ENCODE peak calls at places on chromosomes 4 and X, in six cellular contexts. G, T, P, Z, O and C are unnamed samples. For H3K36me3 and H3K4me1, the result is how much of the 10 kb centered on the place peaks cover.

GRCh38 chrX:39773923-39774803 is 323.6 kb downstream of the BCOR start:
- DNase-seq in P (no peak), T (no peak), G (no peak), Z (no peak), O (no peak), C (no peak)

GRCh38 chr4:173642509-173642908 is 112.5 kb upstream of the HAND2 start:
- DNase-seq in G (no peak), P (no peak), T (no peak), Z (no peak), O (no peak), C (no peak)

GRCh38 chr4:174578366-174578765 is 56.1 kb upstream of the HPGD start:
- DNase-seq in P (no peak), G (no peak), T (no peak), Z (no peak), O (peak), C (no peak)

GRCh38 chrX:41027388-41027787 is 57.9 kb upstream of the USP9X start:
- DNase-seq in P (no peak), G (no peak), Z (no peak), O (peak), T (no peak), C (no peak)

GRCh38 chrX:106170318-106170717 is 2.2 kb downstream of the PWWP3B start:
- DNase-seq in P (no peak), G (peak), Z (no peak), O (peak), T (no peak), C (no peak)

GRCh38 chrX:17773221-17773876 is 36.1 kb downstream of the SCML1 start:
- DNase-seq in O (no peak), P (no peak), G (no peak), Z (no peak), T (no peak), C (no peak)

GRCh38 chr4:56684320-56684719 is 3.2 kb upstream of the HOPX start:
- DNase-seq in G (no peak), P (no peak), Z (no peak), T (no peak), O (peak), C (no peak)

GRCh38 chr4:169307581-169307980 is 36.8 kb upstream of the SH3RF1 start:
- DNase-seq in T (no peak), G (no peak), O (no peak), Z (no peak), P (no peak), C (no peak)

GRCh38 chrX:154360155-154360713 is 14.2 kb downstream of the FLNA start:
- DNase-seq in T (no peak), O (no peak), P (no peak), G (no peak), Z (no peak), C (no peak)
- H3K36me3 ChIP-seq in T (under half), O (under half), P (half or more), G (under half), Z (half or more), C (under half)

GRCh38 chr4:184350964-184351363 is 123.4 kb downstream of the IRF2 start:
- DNase-seq in G (no peak), O (no peak), T (no peak), Z (no peak), P (no peak), C (no peak)
- H3K4me1 ChIP-seq in G (under half), O (under half), T (under half), Z (half or more), P (under half), C (under half)

GRCh38 chr4:145389566-145389965 is 92.1 kb upstream of the SMAD1 start:
- DNase-seq in T (no peak), P (no peak), G (no peak), O (no peak), Z (no peak), C (no peak)
- H3K36me3 ChIP-seq in T (under half), P (under half), G (under half), O (under half), Z (under half), C (under half)

DNA sequence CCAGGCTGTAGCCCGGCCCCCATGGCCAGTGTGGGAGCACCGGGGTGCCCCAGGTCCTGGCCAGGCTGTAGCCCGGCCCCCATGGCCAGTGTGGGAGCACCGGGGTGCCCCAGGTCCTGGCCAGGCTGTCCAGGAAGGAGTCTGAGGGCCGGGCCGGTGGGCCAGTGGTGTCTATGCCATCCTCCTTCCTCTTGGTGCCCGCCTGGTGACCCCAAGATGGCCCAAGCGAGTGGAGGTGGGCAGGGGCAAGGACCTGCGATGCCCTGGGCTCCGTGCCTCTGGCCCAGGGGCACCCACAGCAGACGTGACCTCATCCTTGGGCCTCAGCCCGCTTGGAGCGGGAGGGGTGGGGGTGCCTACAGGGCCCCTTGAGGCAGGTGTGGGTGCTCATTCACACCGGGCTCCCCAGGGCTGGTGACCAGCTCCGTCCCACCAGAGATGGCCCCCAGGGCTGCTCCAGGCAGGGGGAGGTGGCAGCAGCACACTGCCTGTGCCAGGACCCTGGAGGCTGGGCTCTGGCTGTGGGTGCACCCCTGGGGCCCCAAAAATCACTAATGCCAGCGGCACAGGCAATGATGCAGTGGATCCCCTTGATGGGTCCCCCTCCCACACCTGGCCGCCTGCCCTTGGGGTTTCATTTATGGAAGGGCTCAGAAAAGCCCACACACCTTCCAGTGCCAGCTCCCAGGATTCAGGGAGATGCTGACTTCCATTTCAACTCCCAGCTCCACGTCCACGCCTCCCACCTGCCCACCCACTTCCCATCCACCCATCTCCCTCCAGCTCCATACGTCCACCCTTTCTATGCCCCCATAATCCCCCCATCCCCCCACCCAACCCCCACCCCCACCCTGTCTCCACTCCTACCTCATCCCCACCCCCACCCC is 35.8 kb downstream of the TACC3 start:
- DNase-seq in G (no peak), Z (no peak), T (no peak), P (no peak), O (no peak), C (no peak)
- H3K4me1 ChIP-seq in G (under half), Z (under half), T (under half), P (under half), O (under half), C (under half)

GRCh38 chr4:1814453-1814852 is 21.4 kb downstream of the FGFR3 start:
- DNase-seq in T (no peak), Z (no peak), G (no peak), P (no peak), O (no peak), C (no peak)

GRCh38 chr4:1813231-1813630 is 20.1 kb downstream of the FGFR3 start:
- DNase-seq in P (no peak), Z (no peak), G (no peak), O (no peak), T (no peak), C (no peak)

GRCh38 chr4:1815096-1815996 is 22.3 kb downstream of the FGFR3 start:
- DNase-seq in G (no peak), P (no peak), O (no peak), Z (no peak), T (no peak), C (no peak)

GRCh38 chr4:1813915-1814314 is 20.8 kb downstream of the FGFR3 start:
- DNase-seq in P (no peak), T (no peak), G (no peak), Z (no peak), O (peak), C (no peak)

DNA sequence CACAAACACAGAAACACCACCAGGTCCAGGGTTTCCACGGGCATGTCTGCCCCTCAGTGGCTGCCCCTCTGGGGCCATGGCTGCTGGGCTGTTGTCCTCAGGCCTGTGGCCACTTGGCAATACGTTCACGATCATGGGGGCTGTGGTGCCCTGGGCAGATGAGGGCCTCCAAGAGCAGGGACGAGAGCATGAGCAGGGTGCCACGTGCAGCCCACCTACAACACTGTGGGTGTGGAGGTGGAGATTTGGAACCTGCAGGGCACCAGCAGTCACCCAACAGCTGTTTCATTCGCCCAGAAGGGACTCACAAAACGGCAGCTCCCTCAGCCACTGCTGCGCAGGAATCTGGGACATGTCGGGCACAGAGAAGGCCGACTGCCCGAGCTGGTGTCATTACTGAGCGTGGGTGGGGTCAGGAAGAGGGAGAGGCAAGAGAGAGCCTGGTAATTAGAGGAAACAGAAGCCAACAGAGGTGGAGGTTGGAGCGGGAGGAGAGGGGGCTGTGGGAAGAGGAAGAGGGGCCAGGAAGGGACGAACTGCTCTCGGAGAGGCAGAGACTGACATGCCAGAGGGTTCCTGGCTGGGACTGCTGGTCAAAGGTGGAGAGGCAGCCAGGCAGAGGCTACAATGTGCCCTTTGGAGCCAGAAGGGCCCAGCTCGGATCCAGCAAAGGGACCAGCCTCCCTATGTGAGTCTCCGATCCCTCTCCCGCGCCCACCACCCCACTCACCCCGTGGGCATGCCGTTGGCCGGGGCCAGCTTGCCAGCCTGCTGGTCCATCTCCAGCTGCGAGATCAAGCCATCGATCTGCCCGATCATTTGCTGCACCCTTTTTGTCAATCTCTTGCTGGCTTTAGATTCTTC is 23.1 kb downstream of the FGFR3 start:
- DNase-seq in O (no peak), G (no peak), Z (no peak), T (no peak), P (no peak), C (no peak)
- H3K36me3 ChIP-seq in O (under half), G (under half), Z (half or more), T (under half), P (under half), C (under half)

GRCh38 chr4:5974321-5974720 is 43.9 kb downstream of the C4orf50 start:
- DNase-seq in P (no peak), Z (no peak), O (peak), G (no peak), T (no peak), C (no peak)
- H3K4me1 ChIP-seq in P (under half), Z (under half), O (under half), G (under half), T (under half), C (under half)